ENCODE peak calls at places on chromosome 6, in nine cellular contexts. One of them, this sample, is unnamed.
A peak's percentile ranks its signal among the peaks of the same experiment; 100 is the strongest.

GRCh38 chr6:112223070-112223861 is 31.1 kb downstream of the LAMA4 start:
- DNase-seq in HFF-Myc: peak; percentile 85
- DNase-seq in bronchial epithelial cell: no peak
- DNase-seq in neural crest cell: no peak
- DNase-seq in WTC11: no peak
- DNase-seq in ovary: no peak
- DNase-seq in Calu3: no peak
- DNase-seq in endothelial cell of umbilical vein: no peak
- DNase-seq in HFFc6: peak; percentile 87
- DNase-seq in this sample: no peak

GRCh38 chr6:106446287-106446885 is 85.9 kb downstream of the CRYBG1 start:
- DNase-seq in endothelial cell of umbilical vein: peak; percentile 26
- DNase-seq in HFFc6: peak; percentile 12
- DNase-seq in HFF-Myc: no peak
- DNase-seq in Calu3: no peak
- DNase-seq in WTC11: no peak
- DNase-seq in bronchial epithelial cell: no peak
- DNase-seq in ovary: no peak
- DNase-seq in neural crest cell: no peak
- DNase-seq in this sample: no peak

GRCh38 chr6:104579464-104579863 is 280.3 kb downstream of the HACE1 start:
- DNase-seq in ovary: no peak
- DNase-seq in Calu3: no peak
- DNase-seq in WTC11: no peak
- DNase-seq in HFFc6: no peak
- DNase-seq in endothelial cell of umbilical vein: no peak
- DNase-seq in bronchial epithelial cell: no peak
- DNase-seq in neural crest cell: no peak
- DNase-seq in HFF-Myc: no peak
- DNase-seq in this sample: no peak

GRCh38 chr6:16388488-16388887 is 150.1 kb downstream of the GMPR start:
- DNase-seq in HFFc6: peak; percentile 40
- DNase-seq in endothelial cell of umbilical vein: no peak
- DNase-seq in neural crest cell: no peak
- DNase-seq in ovary: no peak
- DNase-seq in Calu3: no peak
- DNase-seq in HFF-Myc: no peak
- DNase-seq in WTC11: no peak
- DNase-seq in bronchial epithelial cell: no peak
- DNase-seq in this sample: no peak

GRCh38 chr6:134363323-134364039 is 45.6 kb upstream of the SGK1 start:
- DNase-seq in HFFc6: peak; percentile 85
- DNase-seq in Calu3: no peak
- DNase-seq in WTC11: no peak
- DNase-seq in bronchial epithelial cell: peak; percentile 99
- DNase-seq in endothelial cell of umbilical vein: peak; percentile 17
- DNase-seq in ovary: no peak
- DNase-seq in HFF-Myc: no peak
- DNase-seq in neural crest cell: no peak
- DNase-seq in this sample: no peak

GRCh38 chr6:12504325-12504966 is 212.1 kb upstream of the PHACTR1 start:
- DNase-seq in HFF-Myc: no peak
- DNase-seq in HFFc6: peak; percentile 34
- DNase-seq in bronchial epithelial cell: peak; percentile 38
- DNase-seq in endothelial cell of umbilical vein: no peak
- DNase-seq in neural crest cell: no peak
- DNase-seq in ovary: no peak
- DNase-seq in Calu3: peak; percentile 55
- DNase-seq in WTC11: peak; percentile 33
- DNase-seq in this sample: no peak

GRCh38 chr6:154122195-154122925 is 83.3 kb downstream of the OPRM1 start:
- DNase-seq in HFF-Myc: no peak
- DNase-seq in endothelial cell of umbilical vein: no peak
- DNase-seq in ovary: no peak
- DNase-seq in HFFc6: no peak
- DNase-seq in neural crest cell: no peak
- DNase-seq in bronchial epithelial cell: peak; percentile 14
- DNase-seq in Calu3: no peak
- DNase-seq in WTC11: no peak
- DNase-seq in this sample: no peak

GRCh38 chr6:26354162-26354561 is 10.8 kb upstream of the BTN3A2 start:
- DNase-seq in endothelial cell of umbilical vein: peak; percentile 26
- DNase-seq in bronchial epithelial cell: no peak
- DNase-seq in WTC11: no peak
- DNase-seq in HFFc6: no peak
- DNase-seq in HFF-Myc: no peak
- DNase-seq in ovary: no peak
- DNase-seq in neural crest cell: no peak
- DNase-seq in Calu3: no peak
- DNase-seq in this sample: no peak

GRCh38 chr6:155419161-155419560 is 36.5 kb downstream of the NOX3 start:
- DNase-seq in HFFc6: peak; percentile 32
- DNase-seq in ovary: no peak
- DNase-seq in Calu3: no peak
- DNase-seq in HFF-Myc: no peak
- DNase-seq in WTC11: no peak
- DNase-seq in endothelial cell of umbilical vein: no peak
- DNase-seq in bronchial epithelial cell: no peak
- DNase-seq in neural crest cell: no peak
- DNase-seq in this sample: no peak

DNA sequence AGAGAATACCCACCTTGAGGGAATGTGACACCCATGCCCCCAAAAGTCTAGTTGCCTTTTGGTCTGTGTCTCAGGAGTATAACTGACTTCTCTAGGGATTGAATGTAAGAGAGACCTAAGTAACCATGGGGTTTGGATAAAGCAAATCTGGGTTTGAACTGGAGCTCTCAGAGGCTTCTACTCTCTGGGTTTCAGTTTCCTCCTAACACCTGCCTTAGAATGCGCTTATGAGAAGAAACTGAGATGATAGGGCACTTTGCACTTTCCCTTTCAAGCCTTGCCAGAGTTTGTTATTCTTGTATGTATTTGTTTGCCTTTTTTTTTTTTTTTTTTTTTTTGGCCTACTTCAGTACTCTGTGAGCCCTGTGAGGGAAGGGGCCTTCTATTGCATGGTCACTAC is 19.4 kb downstream of the SDHAF4 start:
- DNase-seq in neural crest cell: no peak
- DNase-seq in bronchial epithelial cell: no peak
- DNase-seq in endothelial cell of umbilical vein: no peak
- DNase-seq in Calu3: no peak
- DNase-seq in HFFc6: no peak
- DNase-seq in WTC11: no peak
- DNase-seq in HFF-Myc: no peak
- DNase-seq in ovary: no peak
- DNase-seq in this sample: no peak
- TF ChIP-seq CTCF in neural crest cell: no peak
- TF ChIP-seq CTCF in bronchial epithelial cell: no peak
- TF ChIP-seq CTCF in endothelial cell of umbilical vein: no peak
- TF ChIP-seq CTCF in Calu3: no peak
- TF ChIP-seq CTCF in HFFc6: no peak
- TF ChIP-seq CTCF in WTC11: no peak
- TF ChIP-seq CTCF in HFF-Myc: no peak
- TF ChIP-seq CTCF in ovary: no peak
- TF ChIP-seq CTCF in this sample: no peak

GRCh38 chr6:56616967-56617366 is 25.7 kb downstream of the DST start:
- DNase-seq in ovary: no peak
- DNase-seq in HFFc6: no peak
- DNase-seq in WTC11: no peak
- DNase-seq in Calu3: no peak
- DNase-seq in HFF-Myc: no peak
- DNase-seq in endothelial cell of umbilical vein: no peak
- DNase-seq in bronchial epithelial cell: no peak
- DNase-seq in neural crest cell: no peak
- DNase-seq in this sample: no peak

GRCh38 chr6:56620229-56620868 is 22.3 kb downstream of the DST start:
- DNase-seq in HFFc6: no peak
- DNase-seq in HFF-Myc: no peak
- DNase-seq in Calu3: no peak
- DNase-seq in WTC11: no peak
- DNase-seq in bronchial epithelial cell: no peak
- DNase-seq in neural crest cell: no peak
- DNase-seq in ovary: no peak
- DNase-seq in endothelial cell of umbilical vein: no peak
- DNase-seq in this sample: no peak

GRCh38 chr6:56613247-56613851 is 29.3 kb downstream of the DST start:
- DNase-seq in ovary: no peak
- DNase-seq in HFFc6: no peak
- DNase-seq in HFF-Myc: no peak
- DNase-seq in bronchial epithelial cell: peak; percentile 71
- DNase-seq in endothelial cell of umbilical vein: no peak
- DNase-seq in WTC11: no peak
- DNase-seq in neural crest cell: no peak
- DNase-seq in Calu3: no peak
- DNase-seq in this sample: no peak

DNA sequence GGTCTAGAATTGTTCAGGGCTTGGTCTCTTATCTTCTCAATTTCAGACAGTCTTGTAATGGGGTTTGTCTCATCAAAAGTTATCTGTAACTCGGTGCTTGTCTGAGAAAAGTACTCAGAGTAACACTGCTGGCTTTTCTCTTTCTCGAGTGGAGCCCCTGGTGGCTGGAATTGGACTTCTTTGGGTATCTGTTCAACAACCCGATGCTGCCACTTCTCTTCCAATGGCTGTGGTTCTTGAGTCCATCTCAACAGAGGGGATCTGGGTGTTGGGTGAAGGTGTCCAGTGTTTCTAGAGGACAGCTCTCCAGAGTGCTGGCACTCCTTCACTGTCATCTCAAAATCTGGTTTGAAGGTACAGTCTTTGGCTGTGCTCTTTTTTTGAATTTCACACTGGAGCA is 24.6 kb downstream of the DST start:
- DNase-seq in bronchial epithelial cell: no peak
- DNase-seq in HFF-Myc: no peak
- DNase-seq in neural crest cell: no peak
- DNase-seq in ovary: no peak
- DNase-seq in WTC11: peak; percentile 17
- DNase-seq in HFFc6: no peak
- DNase-seq in endothelial cell of umbilical vein: no peak
- DNase-seq in Calu3: no peak
- DNase-seq in this sample: no peak
- TF ChIP-seq CTCF in bronchial epithelial cell: peak; percentile 28
- TF ChIP-seq CTCF in HFF-Myc: peak; percentile 26
- TF ChIP-seq CTCF in neural crest cell: peak; percentile 21
- TF ChIP-seq CTCF in ovary: no peak
- TF ChIP-seq CTCF in WTC11: no peak
- TF ChIP-seq CTCF in HFFc6: peak; percentile 65
- TF ChIP-seq CTCF in endothelial cell of umbilical vein: peak; percentile 20
- TF ChIP-seq CTCF in Calu3: no peak
- TF ChIP-seq CTCF in this sample: no peak

GRCh38 chr6:37218501-37218900 is 39.1 kb upstream of the TBC1D22B start:
- DNase-seq in WTC11: no peak
- DNase-seq in neural crest cell: no peak
- DNase-seq in bronchial epithelial cell: no peak
- DNase-seq in HFFc6: no peak
- DNase-seq in ovary: no peak
- DNase-seq in endothelial cell of umbilical vein: no peak
- DNase-seq in Calu3: no peak
- DNase-seq in HFF-Myc: no peak
- DNase-seq in this sample: no peak
- TF ChIP-seq CTCF in WTC11: no peak
- TF ChIP-seq CTCF in neural crest cell: no peak
- TF ChIP-seq CTCF in bronchial epithelial cell: no peak
- TF ChIP-seq CTCF in HFFc6: no peak
- TF ChIP-seq CTCF in ovary: no peak
- TF ChIP-seq CTCF in endothelial cell of umbilical vein: no peak
- TF ChIP-seq CTCF in Calu3: no peak
- TF ChIP-seq CTCF in HFF-Myc: no peak
- TF ChIP-seq CTCF in this sample: no peak

DNA sequence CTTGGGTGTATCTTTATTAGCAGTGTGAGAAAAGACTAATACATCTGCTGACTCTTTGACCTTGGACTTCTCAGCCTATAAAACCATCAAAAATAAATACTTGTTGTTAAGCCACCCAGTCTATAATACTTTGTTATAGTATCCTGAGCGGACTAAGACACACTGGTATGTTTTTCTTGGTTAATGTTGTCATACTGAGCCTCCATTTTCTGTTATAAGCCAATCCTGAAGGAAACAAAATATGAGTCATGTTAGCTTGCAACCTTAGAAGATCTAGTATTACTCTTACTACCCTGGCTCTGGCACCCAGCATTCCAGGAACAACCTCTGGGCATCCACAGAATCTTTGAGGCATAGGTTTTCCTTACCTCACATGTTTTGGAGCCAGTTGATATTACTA is 307.2 kb downstream of the FRK start:
- DNase-seq in ovary: no peak
- DNase-seq in endothelial cell of umbilical vein: no peak
- DNase-seq in WTC11: no peak
- DNase-seq in Calu3: no peak
- DNase-seq in neural crest cell: no peak
- DNase-seq in HFFc6: no peak
- DNase-seq in HFF-Myc: no peak
- DNase-seq in bronchial epithelial cell: peak; percentile 20
- DNase-seq in this sample: no peak
- TF ChIP-seq CTCF in ovary: no peak
- TF ChIP-seq CTCF in endothelial cell of umbilical vein: no peak
- TF ChIP-seq CTCF in WTC11: no peak
- TF ChIP-seq CTCF in Calu3: no peak
- TF ChIP-seq CTCF in neural crest cell: no peak
- TF ChIP-seq CTCF in HFFc6: no peak
- TF ChIP-seq CTCF in HFF-Myc: no peak
- TF ChIP-seq CTCF in bronchial epithelial cell: no peak
- TF ChIP-seq CTCF in this sample: no peak

DNA sequence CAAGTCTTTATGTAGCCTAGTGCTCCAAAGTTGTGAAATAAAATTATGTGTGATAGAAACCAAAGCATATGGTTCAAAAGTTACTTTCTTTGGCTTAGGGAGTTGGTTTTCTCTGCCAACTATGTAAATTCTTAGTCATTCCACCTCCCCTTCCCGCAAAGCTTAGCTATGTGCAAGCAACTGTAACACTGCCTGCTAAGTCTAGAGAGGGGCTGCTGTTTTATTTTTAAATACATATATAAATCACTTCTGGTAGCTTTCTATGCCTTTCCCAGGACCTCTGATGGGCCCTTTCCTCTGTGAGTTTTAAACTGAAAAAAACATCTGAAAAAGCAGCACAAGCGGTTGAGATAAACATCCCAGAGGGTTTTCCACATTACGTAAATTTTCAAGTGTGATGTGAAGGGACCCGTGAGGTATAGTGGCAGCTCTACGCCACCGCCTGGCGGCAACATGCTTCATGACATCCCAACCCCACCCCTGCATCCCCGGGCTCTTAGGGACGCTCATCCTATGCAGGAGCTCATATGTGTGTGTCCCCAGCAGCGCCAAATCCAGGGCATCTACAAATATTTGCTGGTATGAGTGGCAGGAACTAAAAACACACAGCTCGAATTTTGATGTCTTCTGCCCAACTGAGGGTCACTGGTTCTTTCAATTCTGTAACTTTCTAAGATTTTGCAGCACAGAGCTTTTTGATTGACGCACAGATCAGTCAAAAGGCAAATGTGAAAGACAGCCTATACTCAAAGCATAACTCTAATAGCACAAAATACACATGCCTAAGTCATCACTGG is 12.8 kb downstream of the SAYSD1 start:
- DNase-seq in endothelial cell of umbilical vein: peak; percentile 9
- DNase-seq in neural crest cell: peak; percentile 36
- DNase-seq in HFF-Myc: no peak
- DNase-seq in WTC11: peak; percentile 79
- DNase-seq in ovary: no peak
- DNase-seq in bronchial epithelial cell: no peak
- DNase-seq in Calu3: no peak
- DNase-seq in HFFc6: no peak
- DNase-seq in this sample: peak; percentile 23
- TF ChIP-seq CTCF in endothelial cell of umbilical vein: peak; percentile 7
- TF ChIP-seq CTCF in neural crest cell: peak; percentile 70
- TF ChIP-seq CTCF in HFF-Myc: peak; percentile 47
- TF ChIP-seq CTCF in WTC11: peak; percentile 60
- TF ChIP-seq CTCF in ovary: no peak
- TF ChIP-seq CTCF in bronchial epithelial cell: peak; percentile 23
- TF ChIP-seq CTCF in Calu3: no peak
- TF ChIP-seq CTCF in HFFc6: no peak
- TF ChIP-seq CTCF in this sample: peak; percentile 56

GRCh38 chr6:34986845-34987246 is 97.8 kb downstream of the ANKS1A start:
- DNase-seq in Calu3: peak; percentile 81
- DNase-seq in HFFc6: peak; percentile 65
- DNase-seq in HFF-Myc: peak; percentile 65
- DNase-seq in WTC11: peak; percentile 67
- DNase-seq in bronchial epithelial cell: peak; percentile 53
- DNase-seq in endothelial cell of umbilical vein: peak; percentile 81
- DNase-seq in ovary: peak; percentile 74
- DNase-seq in neural crest cell: peak; percentile 73
- DNase-seq in this sample: peak; percentile 33
- TF ChIP-seq CTCF in Calu3: peak; percentile 90
- TF ChIP-seq CTCF in HFFc6: peak; percentile 97
- TF ChIP-seq CTCF in HFF-Myc: peak; percentile 76
- TF ChIP-seq CTCF in WTC11: peak; percentile 91
- TF ChIP-seq CTCF in bronchial epithelial cell: peak; percentile 80
- TF ChIP-seq CTCF in endothelial cell of umbilical vein: peak; percentile 68
- TF ChIP-seq CTCF in ovary: peak; percentile 81
- TF ChIP-seq CTCF in neural crest cell: peak; percentile 96
- TF ChIP-seq CTCF in this sample: peak; percentile 89